ENCODE peak calls at places on chromosome 7, in five cellular contexts. One of them, this sample, is unnamed.

GRCh38 chr7:74174606-74175082 is 488 bp downstream of the EIF4H start:
- DNase-seq in A549: peak; percentile 45
- DNase-seq in upper lobe of left lung: peak; percentile 47
- DNase-seq in K562: peak; percentile 73
- DNase-seq in SK-N-SH: peak; percentile 85
- DNase-seq in this sample: peak; percentile 31

GRCh38 chr7:154914580-154915380 is 88.1 kb downstream of the PAXIP1 start:
- DNase-seq in A549: no peak
- DNase-seq in SK-N-SH: peak; percentile 81
- DNase-seq in K562: no peak
- DNase-seq in upper lobe of left lung: no peak
- DNase-seq in this sample: no peak

GRCh38 chr7:45638916-45639315 is 64.7 kb downstream of the ADCY1 start:
- DNase-seq in A549: no peak
- DNase-seq in upper lobe of left lung: no peak
- DNase-seq in SK-N-SH: no peak
- DNase-seq in K562: no peak
- DNase-seq in this sample: peak; percentile 57

GRCh38 chr7:22002731-22003130 is 57.0 kb upstream of the CDCA7L start:
- DNase-seq in K562: no peak
- DNase-seq in A549: no peak
- DNase-seq in SK-N-SH: no peak
- DNase-seq in upper lobe of left lung: no peak
- DNase-seq in this sample: no peak

GRCh38 chr7:54355842-54356241 is 186.3 kb upstream of the VSTM2A start:
- DNase-seq in upper lobe of left lung: no peak
- DNase-seq in A549: no peak
- DNase-seq in K562: no peak
- DNase-seq in SK-N-SH: no peak
- DNase-seq in this sample: no peak

GRCh38 chr7:135334830-135335543 is 101.3 kb downstream of the STRA8 start:
- DNase-seq in A549: no peak
- DNase-seq in upper lobe of left lung: no peak
- DNase-seq in SK-N-SH: no peak
- DNase-seq in K562: no peak
- DNase-seq in this sample: no peak

GRCh38 chr7:2955177-2955768 is 88.4 kb downstream of the CARD11 start:
- DNase-seq in A549: no peak
- DNase-seq in SK-N-SH: no peak
- DNase-seq in upper lobe of left lung: peak; percentile 14
- DNase-seq in K562: peak; percentile 46
- DNase-seq in this sample: no peak

GRCh38 chr7:51060536-51060935 is 256.1 kb downstream of the COBL start:
- DNase-seq in SK-N-SH: no peak
- DNase-seq in A549: peak; percentile 12
- DNase-seq in K562: peak; percentile 13
- DNase-seq in upper lobe of left lung: no peak
- DNase-seq in this sample: no peak

GRCh38 chr7:2954433-2954853 is 89.2 kb downstream of the CARD11 start:
- DNase-seq in K562: no peak
- DNase-seq in upper lobe of left lung: peak; percentile 41
- DNase-seq in SK-N-SH: no peak
- DNase-seq in A549: no peak
- DNase-seq in this sample: no peak

GRCh38 chr7:5630670-5631069 is 150.8 kb downstream of the RNF216 start:
- DNase-seq in upper lobe of left lung: no peak
- DNase-seq in SK-N-SH: no peak
- DNase-seq in K562: no peak
- DNase-seq in A549: no peak
- DNase-seq in this sample: no peak

GRCh38 chr7:945556-946255 is 8.8 kb downstream of the ADAP1 start:
- DNase-seq in upper lobe of left lung: peak; percentile 92
- DNase-seq in K562: no peak
- DNase-seq in A549: no peak
- DNase-seq in SK-N-SH: no peak
- DNase-seq in this sample: peak; percentile 94
- TF ChIP-seq EP300 in upper lobe of left lung: no peak
- TF ChIP-seq EP300 in K562: no peak
- TF ChIP-seq EP300 in A549: no peak
- TF ChIP-seq EP300 in SK-N-SH: no peak
- TF ChIP-seq EP300 in this sample: no peak

GRCh38 chr7:108609643-108610042 is 40.0 kb downstream of the DNAJB9 start:
- DNase-seq in SK-N-SH: no peak
- DNase-seq in A549: no peak
- DNase-seq in K562: no peak
- DNase-seq in upper lobe of left lung: no peak
- DNase-seq in this sample: no peak
- TF ChIP-seq EP300 in SK-N-SH: no peak
- TF ChIP-seq EP300 in A549: no peak
- TF ChIP-seq EP300 in K562: no peak
- TF ChIP-seq EP300 in upper lobe of left lung: no peak
- TF ChIP-seq EP300 in this sample: no peak

DNA sequence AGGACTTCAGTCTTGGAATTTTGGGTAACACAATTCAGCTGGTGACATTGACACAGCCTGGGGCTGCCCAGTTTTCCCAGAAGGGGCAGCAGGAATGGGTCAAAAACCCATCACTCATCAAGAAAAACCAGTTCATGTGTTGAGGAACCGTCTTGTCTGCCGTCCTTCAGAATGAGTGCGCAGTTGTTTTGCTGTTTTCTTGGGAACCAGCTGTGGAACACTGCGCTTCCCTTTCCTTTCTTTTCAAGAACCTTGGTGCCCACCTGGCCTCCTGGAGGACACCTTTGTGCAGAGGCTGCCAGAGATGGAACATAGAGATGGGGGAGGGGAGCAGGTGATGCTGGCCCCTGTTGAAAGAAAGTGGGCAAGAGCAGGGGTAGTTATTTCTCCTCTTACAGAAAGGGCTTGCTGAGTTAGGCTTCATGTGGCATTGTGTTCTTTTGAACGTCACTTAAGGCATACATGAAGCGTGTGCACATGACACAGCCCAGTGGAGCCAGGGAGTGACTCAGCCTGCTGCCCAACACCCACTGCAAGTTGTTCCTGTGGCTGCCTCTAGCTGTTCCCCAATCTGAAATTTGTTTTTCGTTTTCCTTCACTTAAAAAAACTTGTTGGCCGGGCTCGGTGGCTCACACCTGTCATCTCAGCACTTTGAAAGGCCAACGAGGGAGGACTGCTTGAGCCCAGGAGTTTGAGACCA is 87.4 kb upstream of the TNS3 start:
- DNase-seq in SK-N-SH: no peak
- DNase-seq in A549: peak; percentile 61
- DNase-seq in upper lobe of left lung: peak; percentile 79
- DNase-seq in K562: peak; percentile 12
- DNase-seq in this sample: peak; percentile 74
- TF ChIP-seq EP300 in SK-N-SH: no peak
- TF ChIP-seq EP300 in A549: no peak
- TF ChIP-seq EP300 in upper lobe of left lung: no peak
- TF ChIP-seq EP300 in K562: peak; percentile 48
- TF ChIP-seq EP300 in this sample: no peak

GRCh38 chr7:1536768-1537630 is 6.5 kb downstream of the MAFK start:
- DNase-seq in SK-N-SH: peak; percentile 87
- DNase-seq in upper lobe of left lung: peak; percentile 96
- DNase-seq in A549: peak; percentile 98
- DNase-seq in K562: peak; percentile 74
- DNase-seq in this sample: peak; percentile 96
- TF ChIP-seq EP300 in SK-N-SH: no peak
- TF ChIP-seq EP300 in upper lobe of left lung: peak; percentile 44
- TF ChIP-seq EP300 in A549: peak; percentile 98
- TF ChIP-seq EP300 in K562: no peak
- TF ChIP-seq EP300 in this sample: peak; percentile 47

This sample was measured in stomach.